ENCODE peak calls at places on chromosomes 1 and 21, in seven cellular contexts. G is IMR-90, P is mesenchymal stem cell, J is mesendoderm, K is H9, F is neuronal stem cell, W is H1. U is an unnamed sample.

GRCh38 chr1:7404046-7404742 is 366.9 kb upstream of the VAMP3 start:
- DNase-seq in K (peak), J (no peak), F (no peak), W (no peak), G (no peak), P (no peak), U (no peak)

GRCh38 chr1:235402457-235403200 is 35.4 kb downstream of the TBCE start:
- DNase-seq in F (no peak), J (peak), P (peak), K (no peak), W (no peak), G (no peak), U (peak)

GRCh38 chr1:173473599-173474011 is 3.5 kb upstream of the PRDX6 start:
- DNase-seq in F (no peak), K (no peak), G (peak), W (no peak), J (no peak), P (peak), U (no peak)

GRCh38 chr1:164591858-164592257 is 32.9 kb downstream of the PBX1 start:
- DNase-seq in W (no peak), K (no peak), J (peak), G (peak), F (no peak), P (peak), U (no peak)

GRCh38 chr1:179228783-179229213 is 679 bp downstream of the ABL2 start:
- DNase-seq in J (peak), P (peak), W (no peak), G (peak), K (peak), F (peak), U (peak)

GRCh38 chr1:81799939-81800740 is 594 bp upstream of the ADGRL2 start:
- DNase-seq in K (peak), F (peak), J (peak), P (peak), W (no peak), G (peak), U (peak)

GRCh38 chr1:12124693-12125421 is 41.9 kb upstream of the TNFRSF1B start:
- DNase-seq in P (peak), J (peak), K (peak), W (peak), G (peak), F (peak), U (peak)

GRCh38 chr1:155007253-155007828 is 4.7 kb downstream of the ZBTB7B start:
- DNase-seq in G (no peak), F (no peak), P (no peak), W (no peak), K (no peak), J (no peak), U (no peak)

GRCh38 chr1:165949335-165950130 is 122.1 kb downstream of the UCK2 start:
- DNase-seq in K (peak), F (peak), W (no peak), J (peak), P (no peak), G (no peak), U (peak)

GRCh38 chr1:150281221-150281757 is 1.1 kb upstream of the CIART start:
- DNase-seq in G (peak), K (peak), J (peak), P (peak), W (no peak), F (peak), U (peak)

GRCh38 chr1:162629077-162629637 is 3.1 kb upstream of the DDR2 start:
- DNase-seq in G (no peak), J (no peak), K (no peak), W (no peak), P (no peak), F (no peak), U (no peak)

GRCh38 chr1:59511476-59512465 is 214.9 kb downstream of the FGGY start:
- DNase-seq in J (no peak), K (no peak), G (no peak), P (no peak), F (no peak), W (no peak), U (no peak)

GRCh38 chr1:219492676-219493075 is 120.2 kb downstream of the ZC3H11B start:
- DNase-seq in G (no peak), J (no peak), W (no peak), F (no peak), P (peak), K (no peak), U (peak)
- H4K8ac ChIP-seq in G (no peak), J (no peak), W (no peak), F (no peak), P (no peak), K (no peak), U (no peak)

DNA sequence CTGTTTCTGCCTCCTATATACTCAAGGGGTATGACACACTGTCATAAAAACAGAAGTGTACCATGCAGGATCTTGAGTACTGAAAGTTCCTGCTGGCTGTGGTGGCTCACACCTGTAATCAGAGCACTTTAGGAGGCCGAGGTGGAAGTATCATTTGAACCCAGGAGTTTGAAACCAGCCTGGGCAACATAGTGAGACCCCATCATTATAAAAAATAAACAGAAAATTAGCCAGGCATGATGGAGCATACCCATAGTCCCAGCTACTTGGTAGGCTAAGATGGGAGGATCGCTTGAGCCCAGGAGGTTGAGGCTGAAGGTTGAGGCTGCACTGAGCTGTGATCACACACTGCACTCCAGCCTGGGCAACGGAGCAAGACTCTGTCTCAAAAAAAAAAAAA is 20.1 kb downstream of the ERI3 start:
- DNase-seq in J (no peak), K (no peak), G (no peak), P (no peak), W (no peak), F (no peak), U (no peak)
- H2BK120ac ChIP-seq in J (no peak), K (no peak), G (no peak), P (no peak), W (no peak), F (no peak), U (no peak)

GRCh38 chr21:46061063-46061462 is 36.8 kb upstream of the COL6A2 start:
- DNase-seq in K (no peak), G (no peak), W (no peak), F (no peak), P (no peak), J (no peak), U (no peak)
- H4K8ac ChIP-seq in K (no peak), G (peak), W (no peak), F (no peak), P (peak), J (no peak), U (no peak)

GRCh38 chr1:42786097-42786496 is 1.3 kb downstream of the TMEM269 start:
- DNase-seq in W (no peak), K (no peak), P (no peak), G (no peak), F (no peak), J (no peak), U (no peak)
- H2BK120ac ChIP-seq in W (no peak), K (no peak), P (no peak), G (no peak), F (no peak), J (no peak), U (no peak)

GRCh38 chr1:86202552-86203340 is 46.2 kb upstream of the COL24A1 start:
- DNase-seq in W (no peak), K (no peak), G (no peak), P (no peak), J (no peak), F (no peak), U (no peak)

GRCh38 chr1:86207323-86207722 is 50.8 kb upstream of the COL24A1 start:
- DNase-seq in P (peak), J (no peak), F (no peak), G (peak), K (no peak), W (no peak), U (no peak)

GRCh38 chr1:86200901-86201300 is 44.3 kb upstream of the COL24A1 start:
- DNase-seq in J (no peak), K (no peak), P (no peak), W (no peak), F (no peak), G (no peak), U (no peak)

GRCh38 chr1:86201321-86201720 is 44.7 kb upstream of the COL24A1 start:
- DNase-seq in K (no peak), P (no peak), W (no peak), J (no peak), G (peak), F (no peak), U (no peak)

DNA sequence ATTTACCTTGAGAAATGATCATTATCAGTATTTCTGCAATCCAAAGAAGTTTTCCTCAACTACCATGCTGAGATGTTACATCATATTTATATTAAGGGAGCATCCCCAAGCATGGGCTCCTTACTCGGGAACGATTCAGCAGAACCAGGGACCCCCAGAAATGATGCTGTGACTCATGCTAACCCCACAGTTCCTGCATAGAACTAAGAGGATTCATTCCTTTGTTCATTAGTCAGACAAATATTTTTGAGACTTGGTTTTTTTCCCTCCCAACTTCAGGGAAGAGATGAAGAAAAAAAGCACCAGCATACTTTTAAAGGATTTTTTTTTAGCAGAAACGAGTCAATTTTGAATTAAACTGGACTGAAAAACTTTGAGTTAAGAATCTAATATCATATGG is 49.2 kb upstream of the COL24A1 start:
- DNase-seq in F (no peak), J (no peak), W (no peak), G (peak), K (no peak), P (no peak), U (no peak)
- H4K8ac ChIP-seq in F (no peak), J (no peak), W (no peak), G (no peak), K (no peak), P (no peak), U (no peak)

GRCh38 chr1:153636312-153636711 is 2.4 kb downstream of the CHTOP start:
- DNase-seq in J (no peak), P (no peak), F (no peak), K (no peak), W (no peak), G (no peak), U (no peak)
- H2BK120ac ChIP-seq in J (no peak), P (no peak), F (no peak), K (no peak), W (no peak), G (no peak), U (no peak)

DNA sequence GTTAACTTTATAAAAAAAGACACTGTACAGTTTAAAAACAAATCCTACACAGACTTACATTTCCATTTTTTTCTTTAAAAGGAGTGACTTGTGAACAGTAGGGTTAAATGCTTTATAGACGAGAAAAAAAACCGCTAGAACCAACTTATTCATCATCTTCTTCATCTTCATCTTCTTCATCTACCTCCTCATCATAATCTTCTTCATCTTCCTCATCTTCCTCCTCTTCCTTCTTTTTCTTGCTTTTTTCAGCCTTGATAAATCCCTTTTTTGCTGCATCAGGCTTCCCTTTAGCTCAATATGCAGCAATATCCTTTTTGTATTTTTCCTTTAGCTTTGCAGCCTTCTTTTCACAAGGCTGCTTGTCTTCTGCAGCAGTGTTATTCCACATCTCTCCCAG is 22.5 kb downstream of the FMO1 start:
- DNase-seq in K (no peak), P (no peak), J (no peak), W (no peak), G (no peak), F (no peak), U (no peak)
- H4K8ac ChIP-seq in K (no peak), P (no peak), J (no peak), W (no peak), G (no peak), F (no peak), U (no peak)

GRCh38 chr1:116710326-116711060 is 43.0 kb upstream of the IGSF3 start:
- DNase-seq in F (no peak), J (no peak), P (no peak), G (no peak), W (no peak), K (no peak), U (no peak)

GRCh38 chr1:116712510-116712909 is 41.7 kb upstream of the CD2 start:
- DNase-seq in W (no peak), K (peak), P (no peak), J (peak), G (no peak), F (no peak), U (no peak)

GRCh38 chr1:116716391-116716790 is 37.8 kb upstream of the CD2 start:
- DNase-seq in W (no peak), K (no peak), F (no peak), G (no peak), J (no peak), P (no peak), U (no peak)

GRCh38 chr1:116711061-116711582 is 43.1 kb upstream of the CD2 start:
- DNase-seq in G (no peak), K (peak), W (no peak), P (no peak), F (no peak), J (peak), U (no peak)

DNA sequence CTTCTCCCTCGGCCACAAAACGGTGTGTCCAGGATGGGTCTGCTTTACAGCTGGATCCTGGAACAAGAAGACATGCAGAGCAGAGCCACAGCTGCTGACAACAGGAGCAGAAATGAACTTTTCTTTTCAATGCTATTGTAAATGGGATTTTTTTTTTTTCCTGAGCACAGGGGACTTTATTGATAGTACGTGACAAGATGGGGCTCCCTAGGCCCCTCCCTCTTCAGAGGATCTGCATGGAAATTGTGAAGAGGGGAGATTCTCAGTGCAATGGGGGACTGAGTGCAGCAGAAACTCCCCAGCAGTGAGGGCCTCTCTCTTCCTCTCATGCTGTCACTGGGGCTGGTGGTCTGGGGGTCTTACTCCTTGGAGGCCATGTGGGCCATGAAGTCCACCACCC is 40.8 kb upstream of the CD2 start:
- DNase-seq in K (no peak), W (no peak), F (no peak), G (no peak), P (no peak), J (no peak), U (no peak)
- H2BK120ac ChIP-seq in K (no peak), W (peak), F (no peak), G (no peak), P (no peak), J (no peak), U (no peak)

DNA sequence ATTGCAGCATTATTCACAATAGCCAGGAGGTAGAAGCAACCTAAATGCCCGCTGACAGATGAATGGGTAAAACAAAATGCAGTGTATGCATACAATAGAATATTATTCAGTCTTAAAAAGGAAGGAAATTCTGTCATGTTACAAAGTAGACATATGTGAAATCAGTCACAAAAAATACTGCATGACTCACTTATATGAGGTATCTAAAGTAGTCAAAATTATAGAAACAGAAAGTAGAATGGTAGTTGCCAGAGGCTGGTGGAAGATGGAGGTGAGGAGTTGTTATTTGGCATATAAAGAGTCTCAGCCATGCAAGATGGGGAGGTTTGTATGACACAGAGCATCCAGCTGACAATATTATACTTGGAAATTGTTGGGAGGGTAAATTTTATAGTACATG is 43.0 kb upstream of the EGLN1 start:
- DNase-seq in G (no peak), K (no peak), W (no peak), P (no peak), J (no peak), F (no peak), U (no peak)
- H4K8ac ChIP-seq in G (no peak), K (no peak), W (no peak), P (no peak), J (no peak), F (no peak), U (no peak)

GRCh38 chr21:25189497-25189896 is 417.8 kb downstream of the MRPL39 start:
- DNase-seq in K (no peak), J (no peak), G (no peak), F (no peak), W (no peak), P (no peak), U (no peak)

GRCh38 chr21:25179116-25179515 is 428.2 kb downstream of the MRPL39 start:
- DNase-seq in P (no peak), F (no peak), K (no peak), G (peak), W (no peak), J (no peak), U (no peak)

GRCh38 chr21:25186278-25186677 is 421.0 kb downstream of the MRPL39 start:
- DNase-seq in P (no peak), K (no peak), J (no peak), W (no peak), F (no peak), G (no peak), U (no peak)

GRCh38 chr21:25188639-25189038 is 418.6 kb downstream of the MRPL39 start:
- DNase-seq in G (no peak), K (no peak), F (no peak), J (no peak), P (no peak), W (no peak), U (no peak)

DNA sequence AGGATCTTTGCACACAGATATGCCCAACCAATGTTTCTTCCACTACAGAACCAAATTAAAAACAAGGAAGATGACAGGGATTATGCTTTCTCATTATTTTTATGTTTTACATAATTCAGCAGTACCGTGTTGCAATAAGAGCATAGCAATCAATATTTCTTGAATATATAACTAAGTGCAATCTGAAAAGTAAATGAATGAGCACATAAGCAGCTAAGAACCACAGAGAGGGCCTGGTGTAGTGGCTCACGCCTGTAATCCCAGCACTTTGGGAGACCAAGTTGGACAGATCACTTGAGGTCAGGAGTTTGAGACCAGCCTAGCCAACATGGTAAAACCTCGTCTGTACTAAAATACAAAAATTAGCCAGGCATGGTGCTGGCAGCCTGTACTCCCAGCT is 423.7 kb downstream of the MRPL39 start:
- DNase-seq in K (no peak), J (no peak), G (no peak), W (no peak), P (no peak), F (no peak), U (no peak)
- H2BK120ac ChIP-seq in K (no peak), J (no peak), G (no peak), W (no peak), P (no peak), F (no peak), U (no peak)